ENCODE peak calls at places on chromosomes 13 and 19, in nine cellular contexts. L is neural crest cell; S is MCF 10A; C is AG10803; F is HAP-1; D is CD4-positive, alpha-beta T cell; O is stimulated activated CD4-positive, alpha-beta T cell treated with anti-CD3 and anti-CD28 coated beads, Interleukin-12 subunit alpha, Interleukin-12 subunit beta, amount 100 ng/mL, for 4 hours; Q is naive thymus-derived CD8-positive, alpha-beta T cell; H is A172. G is an unnamed sample.

GRCh38 chr19:46221981-46222610 is 7.4 kb upstream of the IGFL1 start:
- DNase-seq in D (no peak), O (no peak), L (no peak), S (peak), C (peak), H (peak), Q (no peak), F (no peak), G (no peak)

GRCh38 chr19:51398096-51398704 is 7.8 kb upstream of the C19orf84 start:
- DNase-seq in O (no peak), L (no peak), S (peak), C (peak), F (no peak), H (peak), D (no peak), Q (no peak), G (peak)

GRCh38 chr19:23415561-23416191 is 20.4 kb upstream of the ZNF91 start:
- DNase-seq in Q (no peak), L (peak), D (no peak), F (peak), C (no peak), H (peak), S (no peak), O (peak), G (peak)

GRCh38 chr19:16445238-16446107 is 26.3 kb downstream of the EPS15L1 start:
- DNase-seq in Q (no peak), H (peak), F (no peak), S (peak), O (no peak), L (no peak), D (no peak), C (peak), G (peak)

GRCh38 chr19:32921624-32922023 is 50.1 kb downstream of the CEP89 start:
- DNase-seq in D (no peak), Q (no peak), H (no peak), O (no peak), F (no peak), L (no peak), C (no peak), S (no peak), G (no peak)

GRCh38 chr19:854549-854948 is 2.4 kb downstream of the ELANE start:
- DNase-seq in Q (no peak), D (no peak), S (no peak), C (no peak), F (no peak), L (no peak), H (no peak), O (no peak), G (no peak)

GRCh38 chr19:53659292-53659691 is 27.5 kb downstream of the DPRX start:
- DNase-seq in H (peak), L (peak), Q (no peak), C (no peak), S (no peak), F (no peak), D (no peak), O (no peak), G (no peak)

GRCh38 chr13:44810067-44810840 is 179.0 kb downstream of the NUFIP1 start:
- DNase-seq in O (no peak), D (no peak), S (peak), C (no peak), Q (no peak), F (peak), H (no peak), L (no peak), G (peak)

GRCh38 chr13:97855570-97855970 is 97.9 kb upstream of the IPO5 start:
- DNase-seq in O (no peak), H (peak), S (peak), L (peak), Q (no peak), F (peak), D (no peak), C (peak), G (peak)

GRCh38 chr19:16143399-16144215 is at the start of gene HSH2D:
- DNase-seq in F (no peak), Q (peak), D (peak), C (no peak), O (peak), S (peak), H (no peak), L (no peak), G (no peak)

GRCh38 chr19:8320564-8321066 is 560 bp downstream of the NDUFA7 start:
- DNase-seq in L (no peak), D (no peak), S (no peak), H (no peak), Q (peak), O (no peak), C (no peak), F (no peak), G (no peak)

GRCh38 chr19:58357798-58358145 is 4.5 kb upstream of the A1BG start:
- DNase-seq in S (no peak), O (no peak), C (no peak), D (no peak), H (no peak), L (no peak), Q (no peak), F (no peak), G (no peak)

GRCh38 chr13:103224804-103225203 is 158.6 kb upstream of the SLC10A2 start:
- DNase-seq in S (no peak), Q (no peak), C (no peak), H (no peak), O (no peak), F (no peak), D (no peak), L (no peak), G (no peak)

GRCh38 chr19:4609878-4610511 is 29.3 kb upstream of the TNFAIP8L1 start:
- DNase-seq in F (peak), D (no peak), Q (no peak), S (no peak), H (no peak), L (no peak), O (no peak), C (no peak), G (no peak)

GRCh38 chr13:80399340-80400163 is 58.6 kb upstream of the SPRY2 start:
- DNase-seq in O (no peak), L (no peak), Q (no peak), C (peak), H (no peak), D (no peak), F (no peak), S (peak), G (no peak)

GRCh38 chr19:35569281-35569781 is 5.9 kb upstream of the ATP4A start:
- DNase-seq in S (no peak), O (no peak), H (no peak), F (no peak), D (no peak), Q (no peak), L (no peak), C (no peak), G (no peak)

GRCh38 chr13:31605076-31605858 is 134.1 kb upstream of the RXFP2 start:
- DNase-seq in D (no peak), O (no peak), L (no peak), H (no peak), Q (no peak), S (no peak), C (no peak), F (no peak), G (no peak)

GRCh38 chr19:8192227-8192820 is 16.8 kb upstream of the CERS4 start:
- DNase-seq in S (no peak), H (no peak), F (no peak), D (no peak), Q (no peak), O (no peak), L (no peak), C (no peak), G (peak)

GRCh38 chr13:32124743-32125142 is 93.2 kb downstream of the FRY start:
- DNase-seq in Q (no peak), L (no peak), C (no peak), D (no peak), O (no peak), F (no peak), S (no peak), H (no peak), G (no peak)

GRCh38 chr13:77386880-77387606 is 60.1 kb upstream of the MYCBP2 start:
- DNase-seq in C (peak), Q (no peak), O (no peak), H (peak), D (no peak), L (no peak), F (no peak), S (peak), G (no peak)

GRCh38 chr13:79631260-79631659 is 150.3 kb downstream of the NDFIP2 start:
- DNase-seq in F (peak), Q (no peak), H (peak), S (peak), C (peak), L (no peak), D (no peak), O (no peak), G (peak)

GRCh38 chr19:17950310-17951150 is 16.4 kb upstream of the KCNN1 start:
- DNase-seq in H (no peak), Q (no peak), O (no peak), S (no peak), F (peak), C (no peak), D (no peak), L (no peak), G (peak)

GRCh38 chr19:12198136-12198535 is 35.2 kb downstream of the ZNF136 start:
- DNase-seq in D (no peak), C (no peak), F (no peak), S (no peak), L (no peak), H (no peak), Q (no peak), O (no peak), G (no peak)

GRCh38 chr19:48900477-48901452 is 653 bp downstream of the NUCB1 start:
- DNase-seq in S (no peak), Q (no peak), C (peak), O (no peak), H (no peak), L (no peak), D (no peak), F (no peak), G (peak)

GRCh38 chr19:3544742-3545668 is 6.0 kb downstream of the TEKTIP1 start:
- DNase-seq in Q (peak), O (peak), H (peak), D (peak), F (peak), L (peak), S (peak), C (peak), G (no peak)

GRCh38 chr13:32254916-32255743 is 60.0 kb downstream of the ZAR1L start:
- DNase-seq in O (no peak), Q (no peak), S (peak), F (no peak), D (no peak), H (no peak), L (no peak), C (no peak), G (no peak)

GRCh38 chr13:103210348-103210747 is 144.1 kb upstream of the SLC10A2 start:
- DNase-seq in D (no peak), F (no peak), S (no peak), O (no peak), Q (no peak), L (no peak), C (no peak), H (no peak), G (no peak)

GRCh38 chr19:4534836-4535658 is at the start of gene PLIN5:
- DNase-seq in C (no peak), S (peak), F (peak), H (no peak), D (peak), Q (peak), O (peak), L (peak), G (peak)

GRCh38 chr13:111486331-111486730 is 165.9 kb downstream of the TEX29 start:
- DNase-seq in O (no peak), D (no peak), H (no peak), F (no peak), S (no peak), C (no peak), L (no peak), Q (no peak), G (no peak)

GRCh38 chr19:45305421-45305820 is 17.3 kb downstream of the CKM start:
- DNase-seq in D (no peak), F (no peak), L (no peak), H (no peak), S (no peak), Q (no peak), C (peak), O (no peak), G (no peak)

GRCh38 chr13:21012841-21013681 is 48.3 kb downstream of the LATS2 start:
- DNase-seq in S (no peak), C (peak), O (no peak), H (no peak), D (no peak), Q (no peak), L (no peak), F (no peak), G (no peak)

GRCh38 chr19:39126593-39127187 is 1.1 kb downstream of the PAK4 start:
- DNase-seq in F (peak), L (no peak), D (no peak), S (peak), H (peak), O (no peak), C (peak), Q (no peak), G (peak)

GRCh38 chr19:1904385-1905070 is 671 bp upstream of the ADAT3 start:
- DNase-seq in Q (no peak), H (peak), D (no peak), S (no peak), O (no peak), L (no peak), F (no peak), C (no peak), G (no peak)

GRCh38 chr13:107373551-107373950 is 805.6 kb upstream of the ARGLU1 start:
- DNase-seq in O (no peak), D (no peak), F (no peak), Q (no peak), L (no peak), H (peak), S (peak), C (peak), G (no peak)

GRCh38 chr19:35048911-35049411 is 7.4 kb downstream of the HPN start:
- DNase-seq in L (no peak), D (no peak), O (no peak), H (no peak), Q (no peak), F (no peak), C (no peak), S (peak), G (no peak)

GRCh38 chr13:79937311-79938243 is 403.3 kb downstream of the SPRY2 start:
- DNase-seq in Q (no peak), H (peak), L (no peak), S (peak), F (no peak), C (no peak), O (no peak), D (no peak), G (no peak)

GRCh38 chr13:80312012-80312704 is 28.8 kb downstream of the SPRY2 start:
- DNase-seq in H (no peak), Q (no peak), C (no peak), F (no peak), O (no peak), L (no peak), D (no peak), S (no peak), G (no peak)

GRCh38 chr13:98787986-98788385 is 35.5 kb upstream of the SLC15A1 start:
- DNase-seq in C (no peak), O (no peak), D (no peak), F (no peak), S (no peak), L (no peak), H (no peak), Q (no peak), G (no peak)

GRCh38 chr19:32355309-32355708 is 9.9 kb downstream of the ZNF507 start:
- DNase-seq in L (no peak), H (no peak), S (no peak), Q (no peak), F (no peak), C (no peak), O (no peak), D (no peak), G (no peak)

GRCh38 chr13:20174656-20175405 is 14.0 kb upstream of the GJA3 start:
- DNase-seq in L (no peak), H (peak), F (peak), Q (no peak), D (no peak), O (peak), C (peak), S (peak), G (peak)